ENCODE peak calls at places on chromosome 1, in seven cellular contexts. E, Q, V, W, B, O and P are unnamed samples.

GRCh38 chr1:219066631-219067349 is 106.9 kb upstream of the LYPLAL1 start:
- DNase-seq in E (no peak), Q (peak; percentile 59), V (peak; percentile 68), W (peak; percentile 19), B (no peak), O (no peak), P (peak; percentile 30)

GRCh38 chr1:172146149-172146850 is 274.2 kb upstream of the C1orf105 start:
- DNase-seq in E (no peak), Q (peak; percentile 63), V (peak; percentile 28), W (no peak), B (no peak), O (no peak), P (no peak)

GRCh38 chr1:116325922-116326321 is 47.1 kb upstream of the ATP1A1 start:
- DNase-seq in E (no peak), Q (no peak), V (no peak), W (peak; percentile 37), B (no peak), O (no peak), P (no peak)

GRCh38 chr1:45954401-45954847 is 151.0 kb downstream of the MAST2 start:
- DNase-seq in E (no peak), Q (peak; percentile 82), V (peak; percentile 87), W (peak; percentile 74), B (no peak), O (no peak), P (no peak)

GRCh38 chr1:29709711-29710169 is 473.4 kb downstream of the PTPRU start:
- DNase-seq in E (no peak), Q (peak; percentile 79), V (peak; percentile 55), W (no peak), B (no peak), O (no peak), P (no peak)

GRCh38 chr1:83064589-83065242 is 934.2 kb downstream of the TTLL7 start:
- DNase-seq in E (no peak), Q (no peak), V (peak; percentile 18), W (no peak), B (no peak), O (no peak), P (no peak)

GRCh38 chr1:156106624-156107488 is 7.7 kb upstream of the LMNA start:
- DNase-seq in E (peak; percentile 83), Q (peak; percentile 40), V (peak; percentile 81), W (peak; percentile 99), B (no peak), O (no peak), P (no peak)

GRCh38 chr1:16266411-16267118 is 29.6 kb upstream of the CPLANE2 start:
- DNase-seq in E (no peak), Q (peak; percentile 56), V (peak; percentile 29), W (peak; percentile 28), B (no peak), O (no peak), P (no peak)

GRCh38 chr1:228725178-228725577 is 10.1 kb upstream of the RHOU start:
- DNase-seq in E (no peak), Q (no peak), V (no peak), W (no peak), B (no peak), O (no peak), P (no peak)

GRCh38 chr1:172775598-172776570 is 117.0 kb downstream of the FASLG start:
- DNase-seq in E (no peak), Q (peak; percentile 15), V (peak; percentile 56), W (no peak), B (no peak), O (no peak), P (peak; percentile 12)

GRCh38 chr1:17308593-17308992 is 596 bp downstream of the PADI4 start:
- DNase-seq in E (no peak), Q (no peak), V (no peak), W (no peak), B (no peak), O (no peak), P (no peak)

GRCh38 chr1:8858112-8858668 is 20.3 kb downstream of the ENO1 start:
- DNase-seq in E (no peak), Q (peak; percentile 88), V (peak; percentile 95), W (peak; percentile 82), B (no peak), O (no peak), P (no peak)

GRCh38 chr1:56972971-56973370 is 7.2 kb upstream of the C8B start:
- DNase-seq in E (no peak), Q (no peak), V (no peak), W (no peak), B (no peak), O (no peak), P (no peak)

GRCh38 chr1:223248787-223249175 is 105.7 kb upstream of the TLR5 start:
- DNase-seq in E (no peak), Q (no peak), V (no peak), W (no peak), B (no peak), O (no peak), P (no peak)

GRCh38 chr1:32889731-32890278 is 3.5 kb downstream of the HPCA start:
- DNase-seq in E (no peak), Q (no peak), V (no peak), W (no peak), B (no peak), O (no peak), P (no peak)

GRCh38 chr1:51740652-51741051 is 123.8 kb downstream of the OSBPL9 start:
- DNase-seq in E (no peak), Q (no peak), V (peak; percentile 8), W (no peak), B (no peak), O (no peak), P (no peak)

GRCh38 chr1:51741121-51741681 is 124.3 kb downstream of the OSBPL9 start:
- DNase-seq in E (no peak), Q (no peak), V (no peak), W (no peak), B (no peak), O (no peak), P (no peak)

GRCh38 chr1:51749151-51749550 is 129.4 kb downstream of the NRDC start:
- DNase-seq in E (no peak), Q (no peak), V (no peak), W (no peak), B (no peak), O (no peak), P (no peak)

GRCh38 chr1:51744506-51745303 is 127.8 kb downstream of the OSBPL9 start:
- DNase-seq in E (no peak), Q (no peak), V (no peak), W (peak; percentile 50), B (no peak), O (no peak), P (no peak)

GRCh38 chr1:51745304-51745570 is 128.3 kb downstream of the OSBPL9 start:
- DNase-seq in E (no peak), Q (no peak), V (no peak), W (no peak), B (no peak), O (no peak), P (no peak)
- H3K27ac ChIP-seq in E (no peak overlapping the region), Q (no peak overlapping the region), V (no peak overlapping the region), W (no peak overlapping the region), B (no peak overlapping the region), O (no peak overlapping the region), P (no peak overlapping the region)

DNA sequence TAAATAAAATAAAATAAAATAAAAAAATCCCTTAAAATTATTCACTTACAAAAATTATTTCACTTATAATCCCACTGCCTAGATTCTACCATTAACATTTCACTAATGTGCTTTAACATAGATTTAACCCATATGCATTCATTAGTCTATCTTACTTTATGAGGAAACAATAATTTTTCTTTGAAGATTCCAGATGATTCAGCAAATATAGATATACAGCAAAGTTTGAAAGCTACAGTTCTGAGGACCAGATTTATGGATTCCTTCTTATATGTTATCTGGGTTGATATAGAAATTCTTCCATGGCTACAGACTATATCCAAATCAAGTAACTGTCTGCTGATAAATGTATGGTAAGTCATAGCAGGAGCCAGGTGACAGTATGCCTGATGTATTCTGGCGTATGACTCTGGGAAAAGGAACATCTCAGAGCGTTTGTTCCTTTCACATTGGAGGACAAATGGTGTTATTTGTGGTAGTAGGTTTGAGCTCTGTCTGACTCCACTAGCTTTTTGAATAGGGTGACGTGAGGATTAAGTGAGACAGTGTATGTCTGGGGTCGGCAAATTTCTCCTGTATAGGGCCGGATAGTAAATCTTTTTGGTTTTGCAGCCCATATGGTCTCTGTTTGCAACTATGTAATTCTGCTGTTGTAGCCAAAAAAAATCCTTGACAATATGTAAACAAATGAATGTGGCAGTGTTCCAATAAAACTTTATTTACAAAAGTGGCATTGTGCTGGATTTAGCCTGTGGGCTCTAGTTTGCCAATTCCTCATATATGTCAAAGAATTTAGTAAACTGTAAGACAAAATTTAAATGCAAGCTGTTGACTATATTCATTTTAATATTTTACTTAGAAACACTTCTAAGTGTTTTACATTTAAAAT is 9.3 kb downstream of the MAP3K21 start:
- DNase-seq in E (no peak), Q (no peak), V (no peak), W (no peak), B (no peak), O (no peak), P (no peak)
- H4K8ac ChIP-seq in E (no peak overlapping the region), Q (no peak overlapping the region), V (no peak overlapping the region), W (no peak overlapping the region), B (no peak overlapping the region), O (no peak overlapping the region), P (no peak overlapping the region)

DNA sequence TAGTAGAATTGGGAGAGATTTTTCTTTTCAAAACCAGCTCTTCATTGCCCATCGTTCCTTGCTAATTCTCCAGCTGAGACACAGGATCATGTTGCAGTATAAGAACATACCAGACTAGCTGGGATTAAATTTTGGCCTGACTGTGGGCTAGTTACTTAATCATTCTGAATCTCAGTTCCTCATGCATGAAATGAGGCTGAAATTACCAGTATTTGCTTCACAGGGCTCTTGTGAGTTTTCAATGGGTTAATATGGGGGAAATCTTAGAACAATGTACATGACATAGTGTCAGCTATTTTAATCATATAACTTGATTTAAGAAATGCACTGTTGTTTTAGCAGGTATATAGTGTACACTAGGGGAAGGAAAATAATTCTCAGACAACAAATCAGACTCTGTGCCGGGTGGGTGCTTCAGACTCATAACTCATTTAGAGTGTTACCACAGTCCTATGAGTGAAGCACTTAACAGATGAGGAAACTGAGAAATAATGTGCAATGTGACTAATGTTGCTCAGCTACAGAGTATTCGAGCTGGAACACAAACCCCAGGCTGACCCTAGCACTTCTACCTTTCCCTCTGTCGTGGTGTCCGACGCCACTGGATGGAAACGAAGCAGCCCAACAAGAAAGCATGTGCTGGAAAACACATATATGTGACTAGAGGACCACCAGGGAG is 137.6 kb upstream of the SGIP1 start:
- DNase-seq in E (no peak), Q (no peak), V (no peak), W (no peak), B (no peak), O (no peak), P (peak; percentile 26)
- H2BK120ac ChIP-seq in E (no peak overlapping the region), Q (no peak overlapping the region), V (no peak overlapping the region), W (no peak overlapping the region), B (no peak overlapping the region), O (no peak overlapping the region), P (no peak overlapping the region)

DNA sequence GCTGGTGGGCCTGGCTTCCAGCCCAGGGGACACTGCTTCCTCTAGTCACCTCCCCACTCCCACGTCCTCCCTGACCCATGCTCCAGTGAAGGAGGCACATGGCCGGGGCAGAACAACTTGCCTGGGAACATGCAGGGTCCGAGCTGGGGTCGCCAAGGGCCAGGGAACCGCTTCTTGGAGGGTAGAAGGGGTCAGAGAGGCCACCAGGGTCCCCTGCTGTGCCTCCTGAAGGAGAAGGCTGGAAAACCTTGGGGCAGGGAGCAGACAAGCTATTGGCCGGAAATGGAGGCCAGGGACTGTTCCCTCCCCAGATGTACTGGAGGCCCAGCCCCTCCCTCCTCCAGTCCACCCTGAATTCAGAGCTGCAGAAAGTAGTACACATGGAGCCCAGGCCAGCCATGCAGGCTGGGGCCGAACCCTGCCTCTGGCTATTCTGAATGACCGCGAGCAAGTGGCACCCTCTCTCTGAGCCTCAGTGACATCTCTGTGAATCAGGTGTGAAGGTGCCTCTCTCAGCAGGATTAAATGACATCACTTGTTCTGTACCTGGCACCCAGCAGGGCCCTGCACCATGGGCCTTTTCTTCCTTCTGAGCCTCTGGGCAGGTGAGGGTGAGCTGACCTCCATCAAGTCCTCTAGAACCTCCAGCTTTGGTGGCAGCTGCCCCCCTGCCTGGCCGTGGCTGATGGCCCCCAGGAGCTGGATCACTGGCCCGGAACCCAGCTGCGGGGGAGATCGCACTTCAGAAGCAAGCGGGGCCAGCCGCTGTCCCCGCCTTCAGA is 15.7 kb downstream of the SPOCD1 start:
- DNase-seq in E (no peak), Q (no peak), V (no peak), W (no peak), B (no peak), O (no peak), P (no peak)
- H3K27ac ChIP-seq in E (no peak overlapping the region), Q (peak overlapping the region; percentile 77), V (no peak overlapping the region), W (no peak overlapping the region), B (no peak overlapping the region), O (no peak overlapping the region), P (no peak overlapping the region)